ENCODE peak calls at places on chromosomes 11 and 22, in six cellular contexts. D is tibial nerve, C is left ventricle myocardium inferior, B is choroid plexus epithelial cell, E is WERI-Rb-1, N is PC-3. S is an unnamed sample.
A peak's percentile ranks its signal among the peaks of the same experiment; 100 is the strongest.

GRCh38 chr11:134890446-134890845 is 478.4 kb upstream of the B3GAT1 start:
- DNase-seq in D (no peak), C (no peak), B (no peak), E (no peak), N (no peak), S (no peak)

GRCh38 chr11:36376888-36377758 is 81.0 kb downstream of the PRR5L start:
- DNase-seq in D (no peak), C (peak; percentile 52), B (peak; percentile 72), E (peak; percentile 42), N (no peak), S (no peak)

GRCh38 chr11:34105957-34106504 is 602 bp downstream of the NAT10 start:
- DNase-seq in D (no peak), C (no peak), B (peak; percentile 49), E (no peak), N (peak; percentile 10), S (no peak)

GRCh38 chr11:69312418-69313399 is 18.8 kb downstream of the MYEOV start:
- DNase-seq in D (no peak), C (peak; percentile 57), B (no peak), E (no peak), N (no peak), S (no peak)

GRCh38 chr11:66670816-66671215 is 6.9 kb downstream of the RBM4B start:
- DNase-seq in D (no peak), C (no peak), B (no peak), E (no peak), N (no peak), S (no peak)

GRCh38 chr22:35914665-35915476 is 113.8 kb downstream of the RBFOX2 start:
- DNase-seq in D (peak; percentile 22), C (no peak), B (peak; percentile 95), E (peak; percentile 81), N (peak; percentile 89), S (peak; percentile 75)

GRCh38 chr11:107563702-107564101 is 1.8 kb downstream of the ALKBH8 start:
- DNase-seq in D (no peak), C (no peak), B (peak; percentile 75), E (peak; percentile 30), N (peak; percentile 82), S (no peak)

GRCh38 chr11:45391168-45391850 is 105.2 kb upstream of the SYT13 start:
- DNase-seq in D (no peak), C (no peak), B (no peak), E (no peak), N (no peak), S (no peak)

GRCh38 chr22:19967850-19968449 is 26.3 kb upstream of the TXNRD2 start:
- DNase-seq in D (no peak), C (no peak), B (no peak), E (no peak), N (no peak), S (no peak)

GRCh38 chr11:117749541-117749910 is 47.5 kb downstream of the DSCAML1 start:
- DNase-seq in D (no peak), C (no peak), B (no peak), E (no peak), N (no peak), S (no peak)

GRCh38 chr11:44564653-44565007 is 833 bp upstream of the CD82 start:
- DNase-seq in D (peak; percentile 70), C (peak; percentile 84), B (peak; percentile 75), E (peak; percentile 42), N (peak; percentile 60), S (peak; percentile 53)

GRCh38 chr22:25388866-25389540 is 169.6 kb downstream of the CRYBB2 start:
- DNase-seq in D (no peak), C (no peak), B (no peak), E (no peak), N (no peak), S (no peak)

GRCh38 chr11:75570559-75571139 is 8.6 kb downstream of the SERPINH1 start:
- DNase-seq in D (no peak), C (no peak), B (no peak), E (no peak), N (no peak), S (no peak)

GRCh38 chr11:63769044-63769718 is 606 bp upstream of the ZFTA start:
- DNase-seq in D (no peak), C (peak; percentile 51), B (peak; percentile 24), E (peak; percentile 31), N (peak; percentile 46), S (no peak)

GRCh38 chr22:42700901-42701300 is 19.8 kb downstream of the A4GALT start:
- DNase-seq in D (no peak), C (no peak), B (no peak), E (no peak), N (no peak), S (no peak)

GRCh38 chr11:125918140-125918840 is 14.0 kb downstream of the DDX25 start:
- DNase-seq in D (no peak), C (no peak), B (no peak), E (no peak), N (no peak), S (no peak)

GRCh38 chr22:38310518-38311330 is 6.5 kb downstream of the CSNK1E start:
- DNase-seq in D (no peak), C (no peak), B (no peak), E (no peak), N (no peak), S (no peak)
- H3K4me3 ChIP-seq in D (no peak overlapping the region), C (peak overlapping the region; percentile 20), B (no peak overlapping the region), E (no peak overlapping the region), N (no peak overlapping the region), S (peak overlapping the region; percentile 4)

DNA sequence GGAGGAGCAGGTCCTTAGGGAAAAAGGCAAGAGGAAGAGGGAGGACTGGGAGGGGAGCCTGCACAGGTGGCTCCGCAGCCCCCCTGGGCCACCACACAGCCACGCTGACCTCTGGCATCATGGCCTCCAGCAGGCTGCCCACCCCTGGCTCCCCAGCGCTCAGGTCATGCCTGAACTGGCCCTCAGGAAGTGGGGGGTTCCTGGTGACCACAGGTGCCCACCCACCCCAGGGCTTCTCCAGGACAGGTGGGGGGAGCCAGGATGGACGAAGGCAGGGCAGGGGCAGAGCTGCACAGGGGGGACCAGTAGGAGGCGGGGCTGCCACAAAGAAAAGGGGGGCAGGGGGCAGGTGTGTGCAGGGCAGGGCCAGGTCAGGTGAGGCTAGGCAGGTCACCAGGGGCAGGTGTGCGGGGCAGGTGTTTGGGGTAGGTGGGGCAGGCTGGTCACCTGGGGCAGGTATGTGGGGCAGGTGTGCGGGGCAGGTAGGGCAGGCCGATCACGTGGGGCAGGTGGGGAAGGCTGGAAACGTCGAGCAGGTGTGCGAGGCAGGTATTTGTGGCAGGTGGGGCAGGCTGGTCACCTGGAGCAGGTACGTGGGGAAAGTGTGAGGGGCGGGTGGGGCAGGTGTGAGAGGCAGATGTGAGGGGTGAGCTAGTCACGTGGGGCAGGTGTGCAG is 997 bp downstream of the DEAF1 start:
- DNase-seq in D (no peak), C (no peak), B (no peak), E (no peak), N (no peak), S (no peak)
- H3K4me3 ChIP-seq in D (no peak overlapping the region), C (peak overlapping the region; percentile 89), B (peak overlapping the region; percentile 61), E (peak overlapping the region; percentile 82), N (peak overlapping the region; percentile 57), S (peak overlapping the region; percentile 79)

GRCh38 chr11:67732045-67732787 is 57.8 kb upstream of the ALDH3B2 start:
- DNase-seq in D (no peak), C (no peak), B (no peak), E (no peak), N (peak; percentile 32), S (no peak)

DNA sequence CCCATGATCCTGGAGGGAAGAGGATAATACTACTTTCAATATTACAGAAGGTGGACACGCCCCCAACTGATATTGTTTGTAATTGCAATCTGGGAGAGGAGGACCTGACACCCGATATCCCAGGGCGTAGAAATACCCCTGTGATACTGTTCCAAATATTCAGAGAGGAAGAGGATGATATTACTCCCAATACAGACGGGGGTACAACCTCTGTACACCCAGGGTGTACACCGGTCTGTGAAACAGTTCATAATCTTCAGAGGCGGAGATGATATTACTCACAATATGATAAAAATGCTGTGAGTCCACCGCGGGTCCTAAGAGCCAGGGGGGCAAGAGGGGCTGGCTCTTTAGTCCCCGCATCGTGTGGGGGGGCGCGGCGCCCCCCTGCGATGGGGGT is 57.2 kb upstream of the ALDH3B2 start:
- DNase-seq in D (no peak), C (no peak), B (no peak), E (no peak), N (peak; percentile 12), S (no peak)
- H3K4me3 ChIP-seq in D (no peak overlapping the region), C (peak overlapping the region; percentile 36), B (no peak overlapping the region), E (no peak overlapping the region), N (peak overlapping the region; percentile 54), S (no peak overlapping the region)

DNA sequence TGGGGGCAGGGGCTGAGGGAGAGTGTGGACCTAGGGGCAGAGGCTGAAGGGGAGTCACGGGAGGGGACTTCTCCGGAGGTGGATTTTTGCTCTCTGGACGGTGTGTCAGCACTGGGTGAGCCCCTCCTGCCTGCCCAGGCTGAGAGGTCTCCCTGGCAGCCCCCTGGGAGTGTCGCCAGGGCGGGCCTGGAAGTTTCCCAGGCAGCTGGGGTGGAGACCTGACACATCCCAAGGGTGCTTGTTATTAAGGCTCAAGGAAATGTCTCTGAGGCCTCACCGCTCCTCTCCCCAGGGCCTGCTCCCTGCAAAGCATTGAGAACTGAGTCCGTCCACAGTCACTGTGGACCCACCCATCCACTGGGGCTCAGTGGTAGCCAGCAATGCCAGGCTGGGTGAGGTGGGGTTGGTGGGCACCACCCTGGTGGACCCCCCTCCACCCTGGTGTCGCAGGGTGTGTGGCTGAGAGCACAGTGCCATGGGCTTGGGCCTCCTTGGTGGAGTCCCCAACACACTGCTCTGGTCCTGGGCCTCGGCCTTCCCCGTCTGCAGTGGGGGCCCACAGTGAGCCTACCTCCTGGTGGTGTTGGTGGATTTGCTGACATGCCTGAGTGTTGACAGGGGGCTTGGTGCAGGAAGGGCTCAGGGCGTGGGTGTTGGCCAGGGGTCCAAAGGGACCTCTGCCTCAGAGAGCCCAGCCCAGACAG is 2.5 kb downstream of the CD81 start:
- DNase-seq in D (no peak), C (peak; percentile 15), B (no peak), E (no peak), N (no peak), S (no peak)
- H3K4me3 ChIP-seq in D (peak overlapping the region; percentile 97), C (peak overlapping the region; percentile 100), B (peak overlapping the region; percentile 87), E (no peak overlapping the region), N (no peak overlapping the region), S (peak overlapping the region; percentile 88)

GRCh38 chr22:17199131-17199731 is 20.0 kb downstream of the ADA2 start:
- DNase-seq in D (no peak), C (peak; percentile 30), B (peak; percentile 42), E (no peak), N (no peak), S (no peak)

GRCh38 chr22:17194213-17194612 is 25.0 kb downstream of the ADA2 start:
- DNase-seq in D (no peak), C (no peak), B (no peak), E (no peak), N (no peak), S (no peak)

GRCh38 chr22:17201285-17201945 is 17.8 kb downstream of the ADA2 start:
- DNase-seq in D (no peak), C (no peak), B (peak; percentile 59), E (no peak), N (peak; percentile 21), S (no peak)

GRCh38 chr22:17198188-17199130 is 20.8 kb downstream of the ADA2 start:
- DNase-seq in D (no peak), C (peak; percentile 63), B (peak; percentile 23), E (peak; percentile 33), N (no peak), S (no peak)
- H3K4me3 ChIP-seq in D (no peak overlapping the region), C (peak overlapping the region; percentile 62), B (peak overlapping the region; percentile 58), E (no peak overlapping the region), N (peak overlapping the region; percentile 21), S (peak overlapping the region; percentile 31)

GRCh38 chr22:37032134-37032534 is 12.6 kb downstream of the MPST start:
- DNase-seq in D (no peak), C (no peak), B (peak; percentile 9), E (no peak), N (no peak), S (no peak)
- H3K4me3 ChIP-seq in D (no peak overlapping the region), C (no peak overlapping the region), B (no peak overlapping the region), E (no peak overlapping the region), N (no peak overlapping the region), S (no peak overlapping the region)